ENCODE peak calls at places on chromosomes 13 and 19, in five cellular contexts. S is breast epithelium, G is brain microvascular endothelial cell, C is AG09309, M is PC-3. Y is an unnamed sample.

GRCh38 chr13:43298799-43299198 is 275.4 kb downstream of the DNAJC15 start:
- DNase-seq in S (no peak), G (no peak), C (no peak), M (no peak), Y (no peak)

GRCh38 chr19:51020988-51021651 is 1.6 kb upstream of the KLK10 start:
- DNase-seq in S (peak; percentile 48), G (peak; percentile 49), C (no peak), M (peak; percentile 85), Y (peak; percentile 65)

GRCh38 chr19:14155371-14155770 is 19.0 kb upstream of the ASF1B start:
- DNase-seq in S (no peak), G (no peak), C (no peak), M (no peak), Y (no peak)

GRCh38 chr19:49949735-49950589 is 11.0 kb downstream of the SIGLEC11 start:
- DNase-seq in S (no peak), G (no peak), C (peak; percentile 50), M (peak; percentile 63), Y (no peak)

GRCh38 chr19:29804493-29804892 is 7.3 kb upstream of the CCNE1 start:
- DNase-seq in S (no peak), G (no peak), C (no peak), M (no peak), Y (no peak)

GRCh38 chr19:23482829-23483228 is 87.6 kb upstream of the ZNF91 start:
- DNase-seq in S (no peak), G (no peak), C (no peak), M (peak; percentile 69), Y (no peak)

GRCh38 chr19:49817964-49818690 is at the start of gene MED25:
- DNase-seq in S (peak; percentile 75), G (peak; percentile 60), C (peak; percentile 34), M (peak; percentile 85), Y (peak; percentile 92)

GRCh38 chr13:110617326-110618072 is 2.2 kb downstream of the NAXD start:
- DNase-seq in S (no peak), G (peak; percentile 78), C (no peak), M (no peak), Y (peak; percentile 86)

GRCh38 chr13:106626473-106626872 is 58.5 kb upstream of the ARGLU1 start:
- DNase-seq in S (no peak), G (no peak), C (no peak), M (no peak), Y (no peak)

GRCh38 chr13:46374710-46375109 is 12.3 kb downstream of the RUBCNL start:
- DNase-seq in S (no peak), G (no peak), C (no peak), M (peak; percentile 16), Y (no peak)

GRCh38 chr13:80408270-80408669 is 67.3 kb upstream of the SPRY2 start:
- DNase-seq in S (no peak), G (no peak), C (no peak), M (peak; percentile 14), Y (no peak)

GRCh38 chr13:34931572-34931971 is 10.5 kb upstream of the NBEA start:
- DNase-seq in S (no peak), G (peak; percentile 31), C (peak; percentile 14), M (peak; percentile 6), Y (peak; percentile 14)

GRCh38 chr13:38674208-38674607 is 12.7 kb upstream of the FREM2 start:
- DNase-seq in S (no peak), G (no peak), C (no peak), M (no peak), Y (no peak)

GRCh38 chr13:43848250-43848649 is 31.3 kb downstream of the CCDC122 start:
- DNase-seq in S (no peak), G (peak; percentile 15), C (peak; percentile 72), M (peak; percentile 13), Y (peak; percentile 87)

GRCh38 chr19:5289060-5289990 is 51.3 kb downstream of the PTPRS start:
- DNase-seq in S (no peak), G (no peak), C (no peak), M (no peak), Y (no peak)

GRCh38 chr13:43835701-43836100 is 43.8 kb downstream of the CCDC122 start:
- DNase-seq in S (no peak), G (peak; percentile 54), C (no peak), M (no peak), Y (peak; percentile 61)

GRCh38 chr19:41395355-41395754 is 1.8 kb downstream of the EXOSC5 start:
- DNase-seq in S (no peak), G (no peak), C (no peak), M (no peak), Y (no peak)

GRCh38 chr19:19643158-19644053 is at the start of gene GMIP:
- DNase-seq in S (peak; percentile 64), G (no peak), C (no peak), M (peak; percentile 68), Y (peak; percentile 52)

GRCh38 chr13:48126944-48127814 is 32.3 kb upstream of the MED4 start:
- DNase-seq in S (no peak), G (peak; percentile 26), C (peak; percentile 51), M (peak; percentile 66), Y (peak; percentile 86)

GRCh38 chr13:95787356-95788099 is 110.6 kb downstream of the DNAJC3 start:
- DNase-seq in S (no peak), G (no peak), C (no peak), M (no peak), Y (no peak)

GRCh38 chr19:45098521-45099464 is 5.8 kb downstream of the PPP1R37 start:
- DNase-seq in S (no peak), G (no peak), C (no peak), M (no peak), Y (peak; percentile 47)

GRCh38 chr13:110907951-110908898 is 6.6 kb downstream of the ANKRD10 start:
- DNase-seq in S (peak; percentile 91), G (no peak), C (no peak), M (peak; percentile 94), Y (peak; percentile 51)

GRCh38 chr13:111955412-111955769 is 111.6 kb upstream of the SOX1 start:
- DNase-seq in S (no peak), G (no peak), C (no peak), M (no peak), Y (no peak)

GRCh38 chr19:41106177-41106576 is 8.1 kb upstream of the CYP2F1 start:
- DNase-seq in S (no peak), G (no peak), C (no peak), M (no peak), Y (no peak)

GRCh38 chr19:16944626-16945363 is 56.0 kb downstream of the F2RL3 start:
- DNase-seq in S (no peak), G (no peak), C (no peak), M (no peak), Y (no peak)

GRCh38 chr19:41646589-41647204 is 19.8 kb upstream of the CEACAM4 start:
- DNase-seq in S (no peak), G (no peak), C (no peak), M (peak; percentile 30), Y (peak; percentile 3)

DNA sequence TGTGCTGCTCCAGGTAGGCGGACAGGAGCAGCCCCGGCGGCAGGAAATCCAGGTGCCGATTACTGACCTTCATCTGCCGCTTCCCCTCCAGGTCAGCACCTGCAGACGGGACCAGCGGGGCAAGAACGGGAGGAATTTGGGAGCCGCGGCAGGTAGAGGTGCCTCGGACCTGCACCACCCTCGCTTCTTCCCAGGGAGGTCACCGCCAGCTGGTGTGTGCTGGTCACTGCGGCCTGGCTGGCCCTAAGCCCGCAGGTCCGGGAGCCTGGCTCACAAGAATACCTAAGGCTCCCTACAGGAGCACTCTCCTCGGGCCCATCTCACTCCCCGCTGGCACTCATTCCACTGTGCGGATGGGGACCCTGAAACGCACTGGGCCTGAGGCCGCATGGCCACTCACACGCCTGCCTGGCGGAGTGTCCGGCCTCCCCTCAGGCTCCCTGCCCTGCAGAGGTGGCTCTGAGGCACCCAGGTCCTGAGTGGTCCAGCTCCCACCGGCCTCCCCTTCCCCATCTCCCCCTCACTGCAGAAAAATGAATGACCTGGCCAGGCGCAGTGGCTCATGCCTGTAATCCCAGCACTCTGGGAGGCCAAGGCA is 4.3 kb downstream of the RNU6-9 start:
- DNase-seq in S (no peak), G (no peak), C (no peak), M (no peak), Y (no peak)
- TF ChIP-seq CTCF in S (no peak), G (peak; percentile 43), C (peak; percentile 9), M (peak; percentile 21), Y (no peak)

GRCh38 chr19:484494-484893 is 11.8 kb upstream of the MADCAM1 start:
- DNase-seq in S (no peak), G (no peak), C (no peak), M (no peak), Y (no peak)

GRCh38 chr19:483332-484072 is 12.8 kb upstream of the MADCAM1 start:
- DNase-seq in S (no peak), G (no peak), C (no peak), M (no peak), Y (no peak)

GRCh38 chr19:482186-483041 is 13.9 kb upstream of the MADCAM1 start:
- DNase-seq in S (no peak), G (no peak), C (no peak), M (no peak), Y (no peak)

GRCh38 chr19:485583-486236 is 10.6 kb upstream of the MADCAM1 start:
- DNase-seq in S (peak; percentile 75), G (no peak), C (no peak), M (no peak), Y (peak; percentile 11)

DNA sequence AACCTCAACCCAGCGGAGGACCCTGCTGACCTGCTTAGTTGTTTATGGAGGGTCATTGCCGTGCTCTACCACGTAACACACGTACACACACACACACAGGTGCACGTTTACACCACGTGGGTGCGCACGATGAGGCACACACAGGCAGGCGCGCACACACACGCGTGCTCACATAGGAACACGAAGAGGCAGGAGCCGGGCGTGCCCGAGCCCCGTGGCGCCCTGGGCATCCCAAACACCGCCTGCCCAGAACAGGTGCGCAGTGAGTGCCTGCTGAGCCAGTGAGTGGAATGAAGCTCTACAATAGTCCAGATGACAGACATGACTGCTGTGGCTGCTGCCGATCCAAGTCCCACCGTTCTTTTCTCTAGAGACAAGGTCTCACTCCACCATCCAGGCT is 11.2 kb upstream of the MADCAM1 start:
- DNase-seq in S (no peak), G (no peak), C (no peak), M (no peak), Y (no peak)
- H3K4me3 ChIP-seq in S (no peak overlapping the region), G (no peak overlapping the region), C (no peak overlapping the region), M (no peak overlapping the region), Y (no peak overlapping the region)

GRCh38 chr13:41973247-41973741 is 12.4 kb upstream of the VWA8 start:
- DNase-seq in S (no peak), G (no peak), C (no peak), M (no peak), Y (peak; percentile 20)
- TF ChIP-seq CTCF in S (no peak), G (peak; percentile 20), C (no peak), M (no peak), Y (no peak)

GRCh38 chr13:77548095-77548494 is 12.6 kb downstream of the SCEL start:
- DNase-seq in S (no peak), G (no peak), C (no peak), M (no peak), Y (no peak)

GRCh38 chr13:77555246-77555645 is 19.7 kb downstream of the SCEL start:
- DNase-seq in S (no peak), G (no peak), C (no peak), M (no peak), Y (no peak)

GRCh38 chr13:77548594-77548993 is 13.1 kb downstream of the SCEL start:
- DNase-seq in S (no peak), G (no peak), C (no peak), M (no peak), Y (no peak)

DNA sequence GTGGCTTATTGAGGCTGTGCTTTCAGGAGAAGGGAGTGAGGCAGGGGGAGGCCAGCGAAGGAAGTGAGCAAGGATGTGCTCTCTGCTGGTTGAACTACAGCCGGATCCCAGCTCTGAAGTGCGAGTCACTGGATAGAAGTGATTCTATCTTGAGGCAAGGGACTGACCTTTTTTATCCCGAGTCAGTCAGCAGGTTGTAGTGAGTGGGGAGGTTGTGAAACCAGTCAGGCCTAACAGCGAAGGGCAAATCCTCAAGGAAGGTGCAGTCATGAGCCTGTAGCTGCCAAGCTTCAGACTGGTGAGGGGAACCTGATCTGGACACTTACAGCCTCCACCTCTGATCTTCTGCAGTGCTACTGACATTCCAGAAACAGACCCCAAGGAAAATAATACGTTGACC is 18.6 kb downstream of the SCEL start:
- DNase-seq in S (no peak), G (no peak), C (no peak), M (peak; percentile 25), Y (no peak)
- H3K4me3 ChIP-seq in S (no peak overlapping the region), G (no peak overlapping the region), C (no peak overlapping the region), M (no peak overlapping the region), Y (no peak overlapping the region)

Y was measured in cardiac fibroblast.